ENCODE peak calls at places on chromosomes 12 and 14, in nine cellular contexts. F is pons; Q is tibial artery; L is adrenal gland; C is activated CD8-positive, alpha-beta memory T cell treated with anti-CD3 and anti-CD28 coated beads for 4 hours; P is GM10248; J is H54; O is fibroblast of pulmonary artery; Z is SHP77. W is an unnamed sample.

GRCh38 chr12:119749666-119750065 is 81.7 kb downstream of the PRKAB1 start:
- DNase-seq in F (peak), Q (no peak), L (no peak), C (no peak), P (no peak), J (no peak), O (peak), Z (no peak), W (no peak)

GRCh38 chr12:54195080-54195479 is 6.3 kb upstream of the SMUG1 start:
- DNase-seq in F (no peak), Q (no peak), L (no peak), C (no peak), P (no peak), J (no peak), O (no peak), Z (no peak), W (no peak)

GRCh38 chr12:30753233-30753632 is 1.5 kb downstream of the CAPRIN2 start:
- DNase-seq in F (no peak), Q (no peak), L (no peak), C (no peak), P (peak), J (no peak), O (peak), Z (peak), W (peak)

GRCh38 chr12:72098622-72099021 is 160.0 kb downstream of the TPH2 start:
- DNase-seq in F (no peak), Q (no peak), L (no peak), C (no peak), P (no peak), J (no peak), O (no peak), Z (no peak), W (no peak)

GRCh38 chr14:53183611-53184010 is 30.5 kb upstream of the DDHD1 start:
- DNase-seq in F (no peak), Q (no peak), L (no peak), C (no peak), P (no peak), J (no peak), O (no peak), Z (no peak), W (no peak)

GRCh38 chr14:43786066-43786762 is 720.9 kb downstream of the FSCB start:
- DNase-seq in F (no peak), Q (no peak), L (peak), C (no peak), P (no peak), J (no peak), O (no peak), Z (no peak), W (no peak)

GRCh38 chr12:132489602-132490239 is at the start of gene FBRSL1:
- DNase-seq in F (peak), Q (peak), L (peak), C (peak), P (peak), J (peak), O (peak), Z (peak), W (peak)

GRCh38 chr12:62162214-62162613 is 98.0 kb upstream of the USP15 start:
- DNase-seq in F (no peak), Q (no peak), L (no peak), C (no peak), P (no peak), J (no peak), O (no peak), Z (no peak), W (no peak)

GRCh38 chr12:20268771-20269170 is 99.6 kb upstream of the PDE3A start:
- DNase-seq in F (no peak), Q (no peak), L (no peak), C (no peak), P (no peak), J (no peak), O (no peak), Z (no peak), W (no peak)